ENCODE peak calls at places on chromosomes 4 and X, in eight cellular contexts. Y, C, J, W, T, V, H and E are unnamed samples.

GRCh38 chr4:98625399-98625798 is 33.0 kb downstream of the TSPAN5 start:
- DNase-seq in Y (no peak), C (no peak), J (no peak), V (no peak), H (no peak), T (no peak), W (no peak), E (no peak)

GRCh38 chr4:7266525-7267292 is 74.4 kb downstream of the SORCS2 start:
- DNase-seq in T (no peak), W (peak; percentile 60), C (peak; percentile 92), J (no peak), Y (no peak), V (peak; percentile 55), H (no peak), E (peak; percentile 81)

GRCh38 chr4:76589872-76590846 is 155.1 kb downstream of the SHROOM3 start:
- DNase-seq in V (no peak), Y (no peak), C (peak; percentile 60), J (no peak), W (peak; percentile 96), H (no peak), T (no peak), E (peak; percentile 91)

GRCh38 chrX:111652719-111653118 is 28.3 kb upstream of the ALG13 start:
- DNase-seq in V (no peak), W (no peak), T (no peak), J (peak; percentile 22), Y (no peak), C (peak; percentile 2), H (no peak), E (no peak)

GRCh38 chrX:20527458-20528099 is 260.9 kb upstream of the RPS6KA3 start:
- DNase-seq in H (peak; percentile 18), Y (peak; percentile 10), C (peak; percentile 41), V (no peak), T (no peak), W (peak; percentile 39), J (peak; percentile 48), E (no peak)

GRCh38 chr4:151960449-151961246 is 199.8 kb upstream of the GATB start:
- DNase-seq in W (no peak), C (no peak), T (no peak), V (no peak), Y (no peak), H (no peak), J (peak; percentile 3), E (no peak)

GRCh38 chr4:41734366-41734765 is 14.2 kb downstream of the PHOX2B start:
- DNase-seq in C (no peak), W (no peak), V (no peak), H (no peak), J (no peak), T (no peak), Y (no peak), E (no peak)

GRCh38 chr4:75726577-75726976 is 2.2 kb downstream of the USO1 start:
- DNase-seq in Y (no peak), W (peak; percentile 30), H (no peak), V (no peak), C (peak; percentile 41), J (no peak), T (no peak), E (no peak)

GRCh38 chr4:186765138-186765537 is 41.5 kb upstream of the FAT1 start:
- DNase-seq in W (peak; percentile 31), C (peak; percentile 67), Y (no peak), V (no peak), H (no peak), J (no peak), T (no peak), E (peak; percentile 82)